ENCODE peak calls at places on chromosomes 1 and 21, in five cellular contexts. S is DND-41; E is tibial nerve; K is adrenal gland; N is CD8-positive, alpha-beta memory T cell. U is an unnamed sample.

GRCh38 chr1:38038836-38039235 is 7.8 kb downstream of the POU3F1 start:
- DNase-seq in S (no peak), E (no peak), K (no peak), N (no peak), U (no peak)

GRCh38 chr1:64564891-64565290 is 95.0 kb downstream of the CACHD1 start:
- DNase-seq in S (no peak), E (no peak), K (no peak), N (no peak), U (no peak)

GRCh38 chr21:35933466-35933865 is 126.9 kb downstream of the SETD4 start:
- DNase-seq in S (no peak), E (peak; percentile 70), K (peak; percentile 78), N (no peak), U (no peak)

GRCh38 chr1:55284856-55285255 is 69.7 kb upstream of the USP24 start:
- DNase-seq in S (peak; percentile 42), E (peak; percentile 74), K (peak; percentile 31), N (no peak), U (no peak)

GRCh38 chr1:20322825-20323612 is 32.3 kb downstream of the VWA5B1 start:
- DNase-seq in S (no peak), E (no peak), K (no peak), N (no peak), U (no peak)

GRCh38 chr1:45177452-45177851 is 29.0 kb downstream of the ZSWIM5 start:
- DNase-seq in S (no peak), E (no peak), K (no peak), N (no peak), U (no peak)

GRCh38 chr1:40143891-40144575 is 17.2 kb upstream of the RLF start:
- DNase-seq in S (peak; percentile 58), E (peak; percentile 88), K (peak; percentile 55), N (peak; percentile 9), U (no peak)

GRCh38 chr1:29854700-29855276 is 618.5 kb downstream of the PTPRU start:
- DNase-seq in S (no peak), E (no peak), K (no peak), N (no peak), U (no peak)

GRCh38 chr21:39386194-39386593 is 37.3 kb upstream of the HMGN1 start:
- DNase-seq in S (no peak), E (no peak), K (peak; percentile 74), N (no peak), U (no peak)

GRCh38 chr21:42614391-42614790 is 39.0 kb upstream of the PDE9A start:
- DNase-seq in S (peak; percentile 80), E (no peak), K (no peak), N (peak; percentile 16), U (no peak)

GRCh38 chr1:145995148-145995851 is 1.1 kb downstream of the TXNIP start:
- DNase-seq in S (no peak), E (no peak), K (peak; percentile 11), N (no peak), U (no peak)

GRCh38 chr21:43352568-43353281 is 74.2 kb downstream of the SIK1 start:
- DNase-seq in S (peak; percentile 15), E (no peak), K (no peak), N (no peak), U (no peak)

GRCh38 chr1:41683681-41684500 is 199.4 kb upstream of the EDN2 start:
- DNase-seq in S (peak; percentile 85), E (no peak), K (peak; percentile 35), N (no peak), U (no peak)

GRCh38 chr1:230067871-230068814 is 1.1 kb downstream of the GALNT2 start:
- DNase-seq in S (no peak), E (no peak), K (no peak), N (peak; percentile 3), U (no peak)

GRCh38 chr1:184022651-184023050 is 14.9 kb downstream of the COLGALT2 start:
- DNase-seq in S (no peak), E (no peak), K (no peak), N (no peak), U (no peak)

GRCh38 chr21:25639922-25640670 is 1.0 kb downstream of the JAM2 start:
- DNase-seq in S (no peak), E (peak; percentile 25), K (peak; percentile 29), N (no peak), U (peak; percentile 20)

GRCh38 chr1:214983126-214983869 is 99.2 kb upstream of the KCNK2 start:
- DNase-seq in S (no peak), E (no peak), K (no peak), N (no peak), U (no peak)

GRCh38 chr1:240579511-240579910 is 32.4 kb downstream of the GREM2 start:
- DNase-seq in S (no peak), E (no peak), K (no peak), N (no peak), U (no peak)

GRCh38 chr1:35660581-35661473 is 19.5 kb upstream of the PSMB2 start:
- DNase-seq in S (peak; percentile 52), E (no peak), K (no peak), N (no peak), U (no peak)

GRCh38 chr1:21842606-21843162 is 30.6 kb downstream of the LDLRAD2 start:
- DNase-seq in S (no peak), E (no peak), K (no peak), N (no peak), U (no peak)

GRCh38 chr1:235642021-235642942 is 7.3 kb downstream of the GNG4 start:
- DNase-seq in S (peak; percentile 86), E (no peak), K (no peak), N (peak; percentile 49), U (no peak)

GRCh38 chr1:61692155-61692783 is 32.7 kb downstream of the TM2D1 start:
- DNase-seq in S (no peak), E (no peak), K (no peak), N (no peak), U (no peak)

GRCh38 chr1:247415423-247416361 is at the start of gene NLRP3:
- DNase-seq in S (peak; percentile 71), E (peak; percentile 21), K (peak; percentile 43), N (peak; percentile 9), U (peak; percentile 12)

GRCh38 chr1:161198877-161199431 is at the start of gene ADAMTS4:
- DNase-seq in S (no peak), E (peak; percentile 50), K (peak; percentile 67), N (no peak), U (peak; percentile 73)

GRCh38 chr1:241677171-241677570 is 25.1 kb downstream of the WDR64 start:
- DNase-seq in S (peak; percentile 47), E (no peak), K (no peak), N (no peak), U (peak; percentile 3)

GRCh38 chr1:168786476-168787330 is 57.7 kb upstream of the DPT start:
- DNase-seq in S (no peak), E (no peak), K (no peak), N (no peak), U (no peak)

GRCh38 chr1:90579212-90579802 is 137.8 kb downstream of the BARHL2 start:
- DNase-seq in S (peak; percentile 33), E (no peak), K (no peak), N (no peak), U (no peak)

GRCh38 chr1:149962039-149962647 is 25.5 kb upstream of the MTMR11 start:
- DNase-seq in S (peak; percentile 73), E (peak; percentile 79), K (peak; percentile 60), N (no peak), U (no peak)

GRCh38 chr1:153942766-153943549 is 3.6 kb downstream of the DENND4B start:
- DNase-seq in S (no peak), E (no peak), K (no peak), N (no peak), U (no peak)

GRCh38 chr1:153944822-153945117 is 1.7 kb downstream of the DENND4B start:
- DNase-seq in S (no peak), E (no peak), K (no peak), N (no peak), U (no peak)

GRCh38 chr1:153945131-153945794 is 1.3 kb downstream of the DENND4B start:
- DNase-seq in S (peak; percentile 84), E (peak; percentile 48), K (peak; percentile 69), N (peak; percentile 80), U (no peak)

GRCh38 chr1:153945795-153946621 is 510 bp downstream of the DENND4B start:
- DNase-seq in S (peak; percentile 68), E (peak; percentile 78), K (peak; percentile 89), N (peak; percentile 72), U (peak; percentile 64)

DNA sequence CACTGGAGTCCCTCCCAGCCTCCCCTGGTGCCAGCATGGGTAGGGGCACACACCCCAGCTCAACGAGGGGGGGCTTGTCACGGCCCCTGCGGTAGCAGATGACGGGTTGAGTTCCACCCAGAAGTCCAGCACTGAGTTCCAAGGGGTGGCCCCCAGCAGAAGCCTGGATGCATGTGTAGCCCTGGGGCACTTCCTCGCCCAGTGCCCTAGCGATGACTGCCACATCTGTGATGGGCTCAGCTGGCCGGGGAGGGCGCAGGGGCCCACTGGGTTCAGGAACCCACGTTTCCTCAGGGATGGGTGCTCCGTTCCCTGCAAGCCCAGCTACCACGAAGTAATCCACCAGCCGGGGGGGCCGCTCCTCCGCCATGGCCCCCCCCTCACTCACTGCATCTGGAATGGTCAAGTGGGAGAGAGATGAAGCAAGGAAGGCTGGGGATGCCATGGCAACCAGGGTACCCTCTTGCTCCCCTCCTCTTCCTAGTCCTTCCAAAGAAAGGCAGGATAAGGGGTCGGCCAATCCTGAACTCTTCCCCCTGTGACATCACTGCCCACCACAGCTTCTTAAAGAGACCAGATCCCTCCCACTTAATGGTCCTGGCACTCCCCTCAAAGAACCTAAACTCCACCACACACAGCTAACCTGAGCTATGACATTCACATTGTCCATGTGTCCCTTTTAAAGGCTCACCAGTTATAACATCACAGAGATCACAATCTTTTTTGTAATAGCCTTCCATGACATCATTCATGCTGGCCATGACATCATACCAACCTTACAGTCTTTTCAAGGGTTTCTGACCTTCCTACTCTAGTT is 2.3 kb downstream of the DENND4B start:
- DNase-seq in S (no peak), E (no peak), K (no peak), N (no peak), U (no peak)
- H3K27ac ChIP-seq in S (peak overlapping the region; percentile 78), E (peak overlapping the region; percentile 99), K (peak overlapping the region; percentile 98), N (peak overlapping the region; percentile 91), U (no peak overlapping the region)

GRCh38 chr1:153577138-153577537 is 11.5 kb upstream of the S100A2 start:
- DNase-seq in S (no peak), E (no peak), K (no peak), N (no peak), U (no peak)
- H3K27ac ChIP-seq in S (no peak overlapping the region), E (no peak overlapping the region), K (no peak overlapping the region), N (no peak overlapping the region), U (no peak overlapping the region)

GRCh38 chr1:202228484-202229122 is 35.0 kb downstream of the LGR6 start:
- DNase-seq in S (no peak), E (no peak), K (no peak), N (no peak), U (no peak)
- H3K27ac ChIP-seq in S (no peak overlapping the region), E (no peak overlapping the region), K (no peak overlapping the region), N (no peak overlapping the region), U (no peak overlapping the region)

GRCh38 chr1:7220007-7220406 is 434.8 kb downstream of the CAMTA1 start:
- DNase-seq in S (no peak), E (no peak), K (no peak), N (no peak), U (no peak)
- H3K27ac ChIP-seq in S (no peak overlapping the region), E (no peak overlapping the region), K (no peak overlapping the region), N (no peak overlapping the region), U (no peak overlapping the region)

U was measured in caudate nucleus.